ENCODE peak calls at places on chromosomes 16 and 17, in seven cellular contexts. W is psoas muscle, N is OCI-LY7, F is NCI-H1092 treated with DMSO at 0.1 percent for 48 hours, X is left colon, P is hepatic stellate cell, B is brain microvascular endothelial cell. S is an unnamed sample.

GRCh38 chr17:78351449-78352006 is 8.3 kb downstream of the SOCS3 start:
- DNase-seq in W (peak), N (no peak), F (no peak), X (peak), P (peak), B (peak), S (peak)

GRCh38 chr17:18182978-18183333 is 672 bp upstream of the ALKBH5 start:
- DNase-seq in W (peak), N (peak), F (no peak), X (peak), P (peak), B (no peak), S (no peak)

GRCh38 chr17:39921323-39921722 is 2.9 kb upstream of the GSDMB start:
- DNase-seq in W (no peak), N (no peak), F (no peak), X (no peak), P (no peak), B (no peak), S (no peak)

GRCh38 chr17:37088459-37088858 is 139.7 kb downstream of the AATF start:
- DNase-seq in W (no peak), N (no peak), F (no peak), X (no peak), P (no peak), B (peak), S (no peak)

GRCh38 chr17:71127416-71127815 is 958.1 kb downstream of the KCNJ2 start:
- DNase-seq in W (no peak), N (no peak), F (no peak), X (no peak), P (no peak), B (no peak), S (no peak)

GRCh38 chr17:50149425-50150353 is 788 bp downstream of the PPP1R9B start:
- DNase-seq in W (peak), N (peak), F (peak), X (no peak), P (no peak), B (no peak), S (no peak)

GRCh38 chr17:12403881-12404398 is 261.8 kb upstream of the MYOCD start:
- DNase-seq in W (no peak), N (no peak), F (no peak), X (no peak), P (no peak), B (no peak), S (no peak)

GRCh38 chr16:74304164-74304834 is 7.7 kb downstream of the PSMD7 start:
- DNase-seq in W (no peak), N (peak), F (no peak), X (no peak), P (no peak), B (no peak), S (no peak)

GRCh38 chr17:41652461-41652960 is 28.1 kb upstream of the KRT17 start:
- DNase-seq in W (no peak), N (no peak), F (no peak), X (no peak), P (no peak), B (no peak), S (no peak)

GRCh38 chr16:60902114-60902513 is 1134.1 kb downstream of the CDH8 start:
- DNase-seq in W (no peak), N (no peak), F (no peak), X (no peak), P (no peak), B (no peak), S (no peak)

GRCh38 chr17:42744283-42744805 is 496 bp downstream of the EZH1 start:
- DNase-seq in W (peak), N (peak), F (peak), X (peak), P (peak), B (no peak), S (peak)

GRCh38 chr16:24776486-24777220 is 47.2 kb downstream of the TNRC6A start:
- DNase-seq in W (peak), N (no peak), F (peak), X (peak), P (no peak), B (peak), S (peak)

GRCh38 chr17:333626-334396 is 18.8 kb downstream of the RPH3AL start:
- DNase-seq in W (peak), N (no peak), F (no peak), X (peak), P (peak), B (peak), S (peak)

GRCh38 chr17:42484304-42484703 is 25.6 kb downstream of the ATP6V0A1 start:
- DNase-seq in W (no peak), N (no peak), F (no peak), X (no peak), P (no peak), B (no peak), S (no peak)

GRCh38 chr16:1532081-1532760 is 1.2 kb upstream of the TMEM204 start:
- DNase-seq in W (peak), N (no peak), F (no peak), X (peak), P (peak), B (no peak), S (no peak)

GRCh38 chr17:45284176-45285140 is 22.6 kb upstream of the SPATA32 start:
- DNase-seq in W (peak), N (peak), F (no peak), X (no peak), P (no peak), B (no peak), S (no peak)

GRCh38 chr16:3182608-3183444 is 5.2 kb upstream of the OR1F1 start:
- DNase-seq in W (no peak), N (no peak), F (no peak), X (no peak), P (peak), B (peak), S (no peak)

GRCh38 chr17:58679263-58680037 is 12.4 kb downstream of the TEX14 start:
- DNase-seq in W (no peak), N (no peak), F (no peak), X (no peak), P (no peak), B (peak), S (no peak)

GRCh38 chr16:48366165-48367093 is 18.8 kb downstream of the SIAH1 start:
- DNase-seq in W (no peak), N (peak), F (peak), X (peak), P (peak), B (peak), S (peak)

GRCh38 chr17:2450016-2450650 is 49.3 kb upstream of the MNT start:
- DNase-seq in W (no peak), N (no peak), F (no peak), X (no peak), P (no peak), B (no peak), S (no peak)

GRCh38 chr17:82225368-82226029 is 3.3 kb upstream of the SLC16A3 start:
- DNase-seq in W (peak), N (no peak), F (no peak), X (peak), P (no peak), B (no peak), S (no peak)

GRCh38 chr17:68378202-68379149 is 78.8 kb downstream of the WIPI1 start:
- DNase-seq in W (peak), N (no peak), F (peak), X (peak), P (peak), B (peak), S (peak)

GRCh38 chr16:47069841-47070584 is 73.7 kb downstream of the NETO2 start:
- DNase-seq in W (no peak), N (no peak), F (no peak), X (peak), P (no peak), B (no peak), S (no peak)

GRCh38 chr16:13483121-13483520 is 436.8 kb upstream of the ERCC4 start:
- DNase-seq in W (no peak), N (no peak), F (no peak), X (no peak), P (no peak), B (no peak), S (no peak)